ENCODE peak calls at places on chromosomes 5 and 9, in six cellular contexts. J, W, P, U, X and H are unnamed samples.

GRCh38 chr5:97797994-97798451 is 615.0 kb upstream of the RIOK2 start:
- DNase-seq in J (peak; percentile 37), W (no peak), P (no peak), U (no peak), X (no peak), H (no peak)

GRCh38 chr5:68139601-68140441 is 75.7 kb upstream of the PIK3R1 start:
- DNase-seq in J (no peak), W (no peak), P (no peak), U (no peak), X (no peak), H (no peak)

GRCh38 chr9:105413486-105414068 is 34.3 kb upstream of the FSD1L start:
- DNase-seq in J (peak; percentile 68), W (no peak), P (peak; percentile 49), U (no peak), X (peak; percentile 37), H (no peak)

GRCh38 chr5:74762599-74762998 is 4.3 kb downstream of the GFM2 start:
- DNase-seq in J (no peak), W (no peak), P (peak; percentile 65), U (peak; percentile 85), X (peak; percentile 78), H (no peak)

GRCh38 chr5:155150012-155150411 is 136.5 kb downstream of the KIF4B start:
- DNase-seq in J (peak; percentile 5), W (no peak), P (no peak), U (no peak), X (no peak), H (no peak)

GRCh38 chr5:135511858-135512257 is 23.9 kb downstream of the NEUROG1 start:
- DNase-seq in J (no peak), W (no peak), P (no peak), U (peak; percentile 1), X (no peak), H (no peak)

GRCh38 chr5:67160985-67161384 is 35.6 kb downstream of the CD180 start:
- DNase-seq in J (no peak), W (no peak), P (peak; percentile 92), U (peak; percentile 63), X (peak; percentile 87), H (no peak)

GRCh38 chr9:96344458-96345180 is 38.9 kb downstream of the SLC35D2 start:
- DNase-seq in J (peak; percentile 44), W (peak; percentile 33), P (peak; percentile 89), U (peak; percentile 76), X (peak; percentile 65), H (peak; percentile 68)

GRCh38 chr9:12640021-12640587 is 53.1 kb upstream of the TYRP1 start:
- DNase-seq in J (peak; percentile 72), W (no peak), P (peak; percentile 71), U (no peak), X (peak; percentile 57), H (no peak)

GRCh38 chr9:98538626-98539031 is 170.1 kb downstream of the GABBR2 start:
- DNase-seq in J (no peak), W (no peak), P (peak; percentile 64), U (no peak), X (peak; percentile 7), H (no peak)

GRCh38 chr9:87283585-87283984 is 214.1 kb upstream of the DAPK1 start:
- DNase-seq in J (no peak), W (no peak), P (no peak), U (no peak), X (no peak), H (no peak)

GRCh38 chr5:150401376-150402201 is 11.1 kb downstream of the CD74 start:
- DNase-seq in J (no peak), W (no peak), P (no peak), U (no peak), X (no peak), H (no peak)

GRCh38 chr5:127957183-127957582 is 126.4 kb upstream of the SLC12A2 start:
- DNase-seq in J (no peak), W (peak; percentile 41), P (peak; percentile 67), U (no peak), X (peak; percentile 62), H (peak; percentile 75)

GRCh38 chr5:178383919-178384814 is 151.6 kb upstream of the PHYKPL start:
- DNase-seq in J (peak; percentile 46), W (no peak), P (peak; percentile 13), U (no peak), X (no peak), H (no peak)

GRCh38 chr9:137511758-137512463 is 38.3 kb downstream of the PNPLA7 start:
- DNase-seq in J (no peak), W (no peak), P (no peak), U (no peak), X (no peak), H (peak; percentile 63)

DNA sequence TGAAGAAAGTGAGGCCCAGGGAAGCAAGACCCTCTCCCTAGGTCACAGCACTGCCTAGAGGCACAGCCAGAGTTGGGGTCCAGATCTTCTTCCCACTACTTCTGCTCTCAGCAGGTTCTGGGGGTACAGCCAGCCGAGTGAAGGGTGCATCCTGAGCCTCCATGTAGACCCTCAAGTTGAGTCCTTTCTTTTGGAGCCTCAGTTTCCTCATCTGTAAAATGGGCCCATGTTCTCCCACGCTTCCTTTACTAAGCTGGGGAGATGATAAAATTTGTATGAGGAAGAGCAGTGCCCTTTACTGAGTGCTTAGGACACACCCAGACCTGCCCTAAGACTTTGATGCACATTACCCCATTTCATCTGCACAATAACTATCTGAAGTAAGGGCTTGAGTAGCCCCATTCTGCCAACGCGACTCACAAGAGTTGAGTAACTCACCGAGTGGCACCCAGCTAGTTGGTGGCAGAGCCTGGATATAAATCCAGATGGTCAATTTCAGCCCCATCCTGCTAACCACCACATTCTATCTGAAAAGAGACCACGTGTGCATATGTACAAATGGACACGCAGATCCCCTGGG is 64.3 kb upstream of the GGTA1 start:
- DNase-seq in J (no peak), W (no peak), P (peak; percentile 9), U (no peak), X (peak; percentile 6), H (no peak)
- H3K4me1 ChIP-seq in J (peaks cover 21% of the 10 kb centered on the region), W (peaks cover 43% of the 10 kb centered on the region), P (peaks cover 27% of the 10 kb centered on the region), U (peaks cover 4% of the 10 kb centered on the region), X (peaks cover 23% of the 10 kb centered on the region), H (peaks cover 25% of the 10 kb centered on the region)

DNA sequence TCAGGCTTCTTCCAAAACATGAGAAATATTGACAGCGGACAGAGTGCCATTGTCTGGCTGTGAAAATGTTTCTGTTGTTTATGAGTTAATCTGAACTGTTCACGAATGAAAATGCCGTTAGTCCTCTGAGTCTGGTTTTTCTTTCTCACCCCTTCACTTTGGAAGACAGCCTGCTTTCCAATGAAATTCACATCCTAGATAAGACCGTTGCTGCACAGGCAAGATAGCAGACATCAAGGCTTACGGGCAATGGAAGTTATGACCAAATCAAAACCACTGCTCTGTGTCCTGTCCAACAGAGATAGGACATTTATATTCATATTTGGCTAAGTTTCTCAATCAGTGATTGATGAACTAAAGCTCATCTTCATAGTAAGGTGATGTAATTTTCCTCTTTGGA is 180.0 kb upstream of the DMAC1 start:
- DNase-seq in J (no peak), W (no peak), P (no peak), U (no peak), X (no peak), H (no peak)
- H3K4me3 ChIP-seq in J (no peak overlapping the region), W (no peak overlapping the region), P (no peak overlapping the region), U (no peak overlapping the region), X (no peak overlapping the region), H (no peak overlapping the region)

DNA sequence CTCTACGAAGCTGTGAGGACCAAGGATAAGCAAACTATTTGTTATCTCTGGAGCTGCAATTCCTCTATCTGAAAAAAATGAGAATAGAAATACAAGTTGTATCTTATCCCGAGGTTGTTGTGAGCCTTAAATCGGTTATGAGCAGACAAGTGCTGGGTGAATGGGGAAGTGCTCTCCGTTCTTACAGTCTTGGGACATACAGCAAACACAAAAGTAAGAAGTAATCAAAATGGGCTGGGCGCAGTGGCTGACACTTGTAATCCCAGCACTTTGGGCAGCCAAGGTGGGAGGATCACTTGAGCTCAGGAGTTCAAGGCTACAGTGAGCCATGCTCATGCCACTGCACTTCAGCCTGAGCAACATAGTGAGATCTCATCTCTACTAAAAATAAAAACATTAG is 31.7 kb downstream of the ITK start:
- DNase-seq in J (no peak), W (no peak), P (no peak), U (peak; percentile 33), X (no peak), H (no peak)
- H3K4me1 ChIP-seq in J (no peaks in the 10 kb centered on the region), W (no peaks in the 10 kb centered on the region), P (no peaks in the 10 kb centered on the region), U (no peaks in the 10 kb centered on the region), X (no peaks in the 10 kb centered on the region), H (no peaks in the 10 kb centered on the region)

DNA sequence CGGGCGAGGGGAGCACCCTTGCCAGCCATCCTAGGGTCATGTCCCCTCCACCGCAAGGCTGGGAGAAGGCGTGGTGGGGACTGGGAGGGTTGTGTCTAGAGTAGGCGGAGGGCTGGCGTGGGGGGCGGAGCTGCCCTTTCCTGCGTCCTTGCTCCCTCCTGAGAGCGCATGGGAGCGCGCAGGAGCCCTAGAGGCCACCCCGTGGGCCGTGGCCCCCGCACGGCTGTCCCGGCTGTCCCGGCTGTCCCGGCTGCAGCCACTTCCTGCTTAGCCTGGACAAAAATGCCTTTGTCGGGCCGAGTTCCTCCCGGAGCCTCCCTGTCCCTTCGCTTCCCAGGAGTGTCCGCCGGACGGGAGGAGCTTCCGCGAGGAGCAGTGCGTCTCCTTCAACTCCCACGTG is 4.9 kb downstream of the ADAMTSL2 start:
- DNase-seq in J (peak; percentile 40), W (no peak), P (peak; percentile 26), U (no peak), X (no peak), H (peak; percentile 79)
- H3K4me3 ChIP-seq in J (no peak overlapping the region), W (peak overlapping the region; percentile 33), P (no peak overlapping the region), U (no peak overlapping the region), X (no peak overlapping the region), H (no peak overlapping the region)

GRCh38 chr9:82726404-82727276 is 336.3 kb downstream of the RASEF start:
- DNase-seq in J (no peak), W (no peak), P (no peak), U (no peak), X (no peak), H (no peak)

GRCh38 chr9:82729141-82729540 is 333.8 kb downstream of the RASEF start:
- DNase-seq in J (no peak), W (no peak), P (no peak), U (no peak), X (no peak), H (no peak)

GRCh38 chr9:82729991-82730390 is 333.0 kb downstream of the RASEF start:
- DNase-seq in J (no peak), W (no peak), P (no peak), U (no peak), X (no peak), H (no peak)
- H3K4me1 ChIP-seq in J (no peaks in the 10 kb centered on the region), W (no peaks in the 10 kb centered on the region), P (no peaks in the 10 kb centered on the region), U (no peaks in the 10 kb centered on the region), X (no peaks in the 10 kb centered on the region), H (no peaks in the 10 kb centered on the region)

DNA sequence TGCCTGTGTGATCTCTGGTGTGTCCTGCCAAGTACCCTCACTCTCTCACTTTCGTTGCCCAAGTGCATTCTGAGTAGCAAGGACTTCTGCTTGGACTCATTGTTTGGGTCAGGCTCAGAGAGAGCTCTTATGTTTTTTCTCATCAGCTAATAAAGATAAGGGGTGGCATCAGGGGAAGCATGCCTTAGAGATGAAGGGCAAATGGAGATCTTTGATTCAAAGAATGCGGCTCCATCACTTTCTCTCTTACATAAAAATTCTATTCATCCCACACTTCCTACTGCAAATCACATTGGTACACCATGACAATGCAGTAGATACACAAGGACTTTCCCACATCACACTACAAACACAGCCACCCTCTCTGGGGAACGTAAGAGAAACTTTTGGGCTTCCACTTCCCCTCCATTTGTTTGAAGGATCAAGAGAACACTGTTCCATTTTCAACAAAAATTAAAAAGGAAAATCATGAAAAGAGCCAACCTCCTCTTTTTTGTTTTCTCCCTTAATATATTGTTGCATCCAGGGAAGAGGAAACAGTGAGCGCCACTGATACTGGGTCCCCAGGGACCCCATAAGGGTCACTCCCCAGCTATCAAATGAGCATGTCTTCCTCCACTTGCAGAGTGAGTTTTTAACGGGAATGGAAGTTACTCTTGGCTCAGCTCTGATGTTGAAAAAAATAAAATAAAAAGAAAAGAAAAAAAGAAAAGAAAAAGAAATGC is 73.0 kb downstream of the ZNF366 start:
- DNase-seq in J (no peak), W (no peak), P (no peak), U (no peak), X (no peak), H (no peak)
- H3K4me3 ChIP-seq in J (no peak overlapping the region), W (no peak overlapping the region), P (no peak overlapping the region), U (no peak overlapping the region), X (no peak overlapping the region), H (no peak overlapping the region)